ENCODE peak calls at places on chromosome 14, in four cellular contexts. N is CD4-positive, alpha-beta memory T cell; L is cardiac fibroblast; A is CD4-positive, CD25-positive, alpha-beta regulatory T cell. S is an unnamed sample.

GRCh38 chr14:69643430-69644200 is 32.2 kb downstream of the SUSD6 start:
- DNase-seq in N (no peak), L (peak; percentile 79), A (no peak), S (peak; percentile 93)

GRCh38 chr14:22713631-22713950 is 52.9 kb upstream of the OXA1L start:
- DNase-seq in N (no peak), L (no peak), A (no peak), S (no peak)

GRCh38 chr14:41289025-41289424 is 317.7 kb upstream of the LRFN5 start:
- DNase-seq in N (no peak), L (no peak), A (no peak), S (no peak)

GRCh38 chr14:92897922-92898599 is 24.9 kb upstream of the CHGA start:
- DNase-seq in N (no peak), L (no peak), A (no peak), S (no peak)

GRCh38 chr14:50542941-50543418 is 10.6 kb upstream of the MAP4K5 start:
- DNase-seq in N (peak; percentile 46), L (peak; percentile 73), A (peak; percentile 9), S (no peak)

GRCh38 chr14:25150934-25151790 is 101.2 kb upstream of the STXBP6 start:
- DNase-seq in N (peak; percentile 4), L (peak; percentile 70), A (no peak), S (no peak)

GRCh38 chr14:69499436-69499835 is 14.9 kb downstream of the PLEKHD1 start:
- DNase-seq in N (no peak), L (no peak), A (no peak), S (peak; percentile 41)

GRCh38 chr14:80425686-80426085 is 214.4 kb upstream of the DIO2 start:
- DNase-seq in N (no peak), L (peak; percentile 98), A (no peak), S (peak; percentile 71)

GRCh38 chr14:61089126-61089750 is 108.2 kb downstream of the SLC38A6 start:
- DNase-seq in N (no peak), L (no peak), A (no peak), S (no peak)

GRCh38 chr14:37665479-37665878 is 70.0 kb downstream of the TTC6 start:
- DNase-seq in N (no peak), L (no peak), A (no peak), S (no peak)

GRCh38 chr14:52043690-52044089 is 25.2 kb downstream of the NID2 start:
- DNase-seq in N (peak; percentile 32), L (peak; percentile 49), A (no peak), S (no peak)

GRCh38 chr14:52060080-52060479 is 8.8 kb downstream of the NID2 start:
- DNase-seq in N (no peak), L (peak; percentile 39), A (no peak), S (no peak)

GRCh38 chr14:61566537-61567225 is 128.6 kb upstream of the HIF1A start:
- DNase-seq in N (no peak), L (peak; percentile 84), A (no peak), S (no peak)

GRCh38 chr14:31787377-31787776 is 226.2 kb downstream of the NUBPL start:
- DNase-seq in N (no peak), L (peak; percentile 46), A (no peak), S (no peak)

GRCh38 chr14:56813143-56813551 is 2.9 kb upstream of the OTX2 start:
- DNase-seq in N (no peak), L (no peak), A (no peak), S (no peak)

DNA sequence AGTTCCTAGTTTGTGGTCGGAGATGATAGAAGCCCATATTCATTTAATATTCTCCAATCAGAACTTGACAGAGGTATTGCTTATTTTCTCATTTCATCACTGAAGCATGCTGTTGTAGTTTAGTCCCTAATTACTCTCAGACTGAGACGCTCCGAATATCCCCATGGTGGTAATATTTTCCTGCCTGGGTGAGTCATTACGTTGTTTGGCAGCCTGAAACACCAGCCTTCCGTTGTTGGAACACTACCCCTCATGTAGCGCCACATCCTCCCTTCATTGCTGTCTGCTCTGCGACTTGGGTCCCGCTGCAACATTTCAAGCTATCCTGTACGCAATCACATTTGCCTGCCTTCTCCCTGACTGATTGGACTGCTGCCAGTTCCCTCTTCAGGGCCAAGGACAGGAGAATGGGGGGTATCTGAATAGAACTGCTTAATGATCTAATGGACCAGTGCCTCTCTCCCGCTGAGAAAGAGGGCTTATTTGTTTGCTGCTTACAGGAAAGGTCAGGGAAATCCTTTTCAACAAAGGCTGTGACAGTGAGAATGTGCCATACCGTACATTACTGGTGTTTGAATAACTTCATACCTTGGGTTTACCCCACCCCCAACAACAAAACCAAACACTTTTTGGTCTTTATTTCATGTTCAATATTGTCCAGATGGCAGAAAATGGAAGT is 369.2 kb downstream of the NPAS3 start:
- DNase-seq in N (no peak), L (peak; percentile 72), A (no peak), S (no peak)
- H3K4me3 ChIP-seq in N (no peak overlapping the region), L (no peak overlapping the region), A (no peak overlapping the region), S (no peak overlapping the region)

GRCh38 chr14:54683882-54684794 is 117.2 kb downstream of the SAMD4A start:
- DNase-seq in N (no peak), L (peak; percentile 90), A (no peak), S (peak; percentile 75)
- H3K4me3 ChIP-seq in N (no peak overlapping the region), L (peak overlapping the region; percentile 27), A (no peak overlapping the region), S (no peak overlapping the region)

DNA sequence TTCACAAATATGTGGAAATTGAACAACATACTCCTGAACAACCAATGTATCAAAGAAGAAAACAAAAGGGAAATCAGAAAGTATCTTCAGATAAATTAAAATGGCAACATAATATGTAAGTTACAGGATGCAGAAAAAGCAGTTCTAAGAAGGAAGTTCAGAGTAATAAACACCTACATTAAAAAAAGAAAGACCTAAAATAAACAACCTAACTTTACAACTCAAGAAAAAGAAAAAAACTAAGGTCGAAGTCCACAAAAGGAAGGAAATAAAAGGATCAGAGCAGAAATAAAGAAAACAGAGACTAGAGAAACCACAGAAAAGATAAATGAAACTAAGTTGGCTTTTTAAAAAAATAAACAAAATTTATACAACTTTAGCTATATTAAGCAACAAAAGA is 59.2 kb downstream of the EGLN3 start:
- DNase-seq in N (no peak), L (no peak), A (no peak), S (no peak)
- H3K4me3 ChIP-seq in N (no peak overlapping the region), L (no peak overlapping the region), A (no peak overlapping the region), S (no peak overlapping the region)

GRCh38 chr14:64229489-64229888 is 64.7 kb downstream of the ESR2 start:
- DNase-seq in N (no peak), L (no peak), A (no peak), S (no peak)

GRCh38 chr14:64232944-64233343 is 61.2 kb downstream of the ESR2 start:
- DNase-seq in N (no peak), L (no peak), A (no peak), S (no peak)

GRCh38 chr14:64225156-64225757 is 68.9 kb downstream of the ESR2 start:
- DNase-seq in N (no peak), L (no peak), A (no peak), S (no peak)

GRCh38 chr14:64232095-64232830 is 61.9 kb downstream of the ESR2 start:
- DNase-seq in N (no peak), L (peak; percentile 95), A (no peak), S (no peak)

DNA sequence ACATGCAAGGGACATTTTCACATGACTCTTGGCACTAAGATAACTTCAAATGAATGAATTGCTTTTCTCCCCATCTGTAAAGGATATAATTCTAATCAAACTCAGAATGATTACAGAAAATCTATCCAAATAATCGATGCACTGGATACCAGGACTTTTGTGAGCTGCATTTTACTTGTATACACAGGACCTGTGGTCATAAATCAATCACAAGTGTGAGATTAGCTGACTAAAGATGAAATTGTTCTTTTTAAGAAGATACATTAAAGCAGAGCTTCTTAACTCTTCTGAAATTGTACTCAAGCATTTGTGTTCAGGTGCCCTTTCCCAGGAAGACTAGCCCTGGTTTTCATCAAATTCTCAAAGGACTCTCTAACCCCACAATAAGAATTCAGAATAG is 66.3 kb downstream of the ESR2 start:
- DNase-seq in N (no peak), L (no peak), A (no peak), S (no peak)
- H3K4me3 ChIP-seq in N (no peak overlapping the region), L (no peak overlapping the region), A (no peak overlapping the region), S (no peak overlapping the region)

GRCh38 chr14:65835501-65835900 is 423.0 kb downstream of the FUT8 start:
- DNase-seq in N (no peak), L (no peak), A (no peak), S (no peak)
- H3K4me3 ChIP-seq in N (no peak overlapping the region), L (no peak overlapping the region), A (no peak overlapping the region), S (no peak overlapping the region)

GRCh38 chr14:72891666-72892102 is 2.2 kb downstream of the DPF3 start:
- DNase-seq in N (no peak), L (no peak), A (no peak), S (no peak)
- H3K4me3 ChIP-seq in N (peak overlapping the region; percentile 66), L (peak overlapping the region; percentile 70), A (peak overlapping the region; percentile 77), S (peak overlapping the region; percentile 55)

GRCh38 chr14:94643316-94644101 is 31.3 kb downstream of the SERPINA3 start:
- DNase-seq in N (no peak), L (no peak), A (no peak), S (peak; percentile 49)

GRCh38 chr14:94648801-94649200 is 36.6 kb downstream of the SERPINA3 start:
- DNase-seq in N (no peak), L (no peak), A (no peak), S (no peak)

GRCh38 chr14:94644102-94644535 is 31.9 kb downstream of the SERPINA3 start:
- DNase-seq in N (no peak), L (no peak), A (no peak), S (no peak)

GRCh38 chr14:94646481-94646880 is 34.3 kb downstream of the SERPINA3 start:
- DNase-seq in N (no peak), L (peak; percentile 76), A (no peak), S (no peak)

DNA sequence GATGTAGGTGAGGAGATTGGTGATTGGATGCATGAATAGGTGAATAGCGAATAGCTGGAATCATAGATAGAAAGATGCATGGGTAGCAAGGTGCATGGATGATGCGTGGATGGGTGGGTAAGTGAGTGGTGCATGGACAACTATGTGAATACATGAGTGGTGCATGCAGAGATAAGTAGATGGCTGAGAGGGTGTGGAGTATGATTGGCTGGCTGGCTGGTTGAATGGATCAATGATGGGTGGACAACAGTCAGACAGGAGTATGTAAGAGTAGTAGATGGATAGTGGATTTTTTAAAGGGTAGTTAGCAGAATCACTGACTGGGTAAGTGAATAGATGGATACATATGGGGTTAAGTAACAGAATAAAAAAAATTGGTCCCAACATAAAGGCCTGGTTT is 33.9 kb downstream of the SERPINA3 start:
- DNase-seq in N (no peak), L (no peak), A (no peak), S (no peak)
- H3K4me3 ChIP-seq in N (no peak overlapping the region), L (no peak overlapping the region), A (no peak overlapping the region), S (no peak overlapping the region)

DNA sequence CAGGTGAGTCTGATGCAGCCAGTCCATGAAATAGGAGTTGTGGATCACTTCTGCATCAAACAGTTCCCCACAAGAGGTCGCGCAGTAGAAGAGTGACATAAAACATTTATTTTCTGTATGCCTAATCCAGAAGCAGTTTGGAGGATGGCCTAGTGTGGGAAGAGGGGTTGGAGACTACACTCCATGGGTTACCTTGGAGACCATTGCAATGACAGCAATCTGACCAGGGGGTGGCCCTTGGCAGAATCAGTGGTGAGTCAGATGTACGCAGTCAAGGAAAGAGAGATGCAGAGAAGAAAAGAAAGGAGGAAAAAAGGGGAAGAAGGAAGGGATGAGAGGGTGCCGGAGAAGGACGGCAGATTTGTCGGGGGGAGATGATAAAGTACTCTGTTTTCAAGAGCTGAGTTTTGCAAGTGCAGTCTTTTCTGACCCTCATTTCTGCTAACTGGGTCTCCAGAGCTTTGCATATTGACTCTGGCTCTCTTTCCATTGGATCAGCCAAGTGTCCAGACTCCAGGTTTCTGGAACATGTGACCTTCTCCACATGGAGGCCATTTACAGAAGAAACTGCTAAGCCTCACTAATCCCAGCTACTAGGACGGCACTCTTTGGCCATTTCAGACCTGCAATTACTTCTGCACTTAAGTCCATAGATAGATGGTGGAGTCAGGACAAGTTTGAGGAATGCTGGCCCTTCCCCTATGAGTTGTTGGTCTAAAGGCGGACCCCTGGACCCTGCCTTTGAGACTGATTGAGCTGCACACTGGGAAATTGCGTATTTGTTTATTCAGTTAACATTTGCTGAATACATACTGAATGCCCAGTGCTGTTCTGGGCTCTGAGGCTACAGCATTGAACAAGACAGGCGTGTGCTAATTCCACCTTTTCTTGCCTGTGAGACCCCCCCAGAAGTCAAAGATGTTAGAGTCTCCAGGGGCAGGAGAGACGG is 424.2 kb downstream of the BCL11B start:
- DNase-seq in N (no peak), L (no peak), A (no peak), S (no peak)
- H3K4me3 ChIP-seq in N (no peak overlapping the region), L (no peak overlapping the region), A (no peak overlapping the region), S (no peak overlapping the region)

S was measured in RWPE2.